ENCODE peak calls at places on chromosomes 16 and 17, in five cellular contexts. C is EL; N is H9; J is stimulated activated naive CD4-positive, alpha-beta T cell treated with Interleukin-2 at 50 U/mL for 16 hours; B is GM18507. H is an unnamed sample.

GRCh38 chr16:75329933-75330332 is 78.5 kb upstream of the BCAR1 start:
- DNase-seq in C (no peak), N (no peak), J (no peak), B (no peak), H (no peak)

GRCh38 chr16:4675864-4676786 is 17.2 kb upstream of the NUDT16L1 start:
- DNase-seq in C (no peak), N (no peak), J (peak; percentile 48), B (no peak), H (peak; percentile 81)

GRCh38 chr16:5196204-5196603 is 98.6 kb upstream of the EEF2KMT start:
- DNase-seq in C (no peak), N (no peak), J (no peak), B (no peak), H (no peak)

GRCh38 chr16:3235856-3236669 is 1.1 kb upstream of the ZNF200 start:
- DNase-seq in C (no peak), N (peak; percentile 72), J (peak; percentile 38), B (no peak), H (peak; percentile 55)

GRCh38 chr16:57707331-57707730 is 12.7 kb downstream of the DRC7 start:
- DNase-seq in C (no peak), N (no peak), J (no peak), B (no peak), H (no peak)

GRCh38 chr17:39548494-39548893 is 59.2 kb downstream of the NEUROD2 start:
- DNase-seq in C (no peak), N (no peak), J (no peak), B (no peak), H (no peak)

GRCh38 chr17:79340771-79341528 is 266.3 kb downstream of the ENGASE start:
- DNase-seq in C (no peak), N (no peak), J (no peak), B (peak; percentile 36), H (no peak)

GRCh38 chr16:30142672-30143346 is 19.8 kb upstream of the MAPK3 start:
- DNase-seq in C (no peak), N (peak; percentile 30), J (no peak), B (no peak), H (no peak)

GRCh38 chr16:16033208-16033717 is 83.8 kb downstream of the ABCC1 start:
- DNase-seq in C (no peak), N (no peak), J (no peak), B (no peak), H (no peak)

GRCh38 chr16:84194470-84195200 is 3.7 kb downstream of the ADAD2 start:
- DNase-seq in C (no peak), N (no peak), J (no peak), B (no peak), H (peak; percentile 60)

GRCh38 chr17:83064732-83065659 is 14.4 kb upstream of the METRNL start:
- DNase-seq in C (no peak), N (peak; percentile 27), J (no peak), B (no peak), H (peak; percentile 47)

GRCh38 chr16:67284699-67285646 is 5.6 kb downstream of the PLEKHG4 start:
- DNase-seq in C (no peak), N (peak; percentile 91), J (no peak), B (no peak), H (peak; percentile 95)

GRCh38 chr17:6098466-6099180 is 28.4 kb downstream of the WSCD1 start:
- DNase-seq in C (no peak), N (peak; percentile 63), J (no peak), B (no peak), H (no peak)

GRCh38 chr17:57995076-57995956 is 7.3 kb upstream of the VEZF1 start:
- DNase-seq in C (peak; percentile 83), N (peak; percentile 84), J (peak; percentile 48), B (no peak), H (peak; percentile 60)